ENCODE peak calls at places on chromosome 18, in eight cellular contexts. D is brain microvascular endothelial cell, J is AG10803, U is tibial artery, P is bronchial epithelial cell, Q is B cell, B is PC-3, S is kidney epithelial cell. M is an unnamed sample.

GRCh38 chr18:24514439-24514838 is 54.0 kb downstream of the HRH4 start:
- DNase-seq in D (peak), J (peak), U (no peak), P (peak), Q (no peak), B (peak), S (no peak), M (peak)

GRCh38 chr18:21853020-21853419 is 112.4 kb downstream of the MIB1 start:
- DNase-seq in D (peak), J (peak), U (no peak), P (no peak), Q (no peak), B (no peak), S (no peak), M (peak)

GRCh38 chr18:50006470-50007046 is 188.4 kb downstream of the MYO5B start:
- DNase-seq in D (no peak), J (no peak), U (no peak), P (no peak), Q (no peak), B (no peak), S (no peak), M (no peak)

GRCh38 chr18:51531496-51531895 is 334.0 kb upstream of the MEX3C start:
- DNase-seq in D (no peak), J (no peak), U (no peak), P (peak), Q (no peak), B (peak), S (peak), M (no peak)

GRCh38 chr18:23918395-23919032 is 96.0 kb upstream of the TTC39C start:
- DNase-seq in D (peak), J (peak), U (peak), P (peak), Q (peak), B (peak), S (no peak), M (peak)

GRCh38 chr18:57644540-57644939 is 22.9 kb upstream of the NARS1 start:
- DNase-seq in D (no peak), J (no peak), U (no peak), P (peak), Q (no peak), B (peak), S (no peak), M (no peak)

GRCh38 chr18:3482258-3482657 is 32.3 kb downstream of the TGIF1 start:
- DNase-seq in D (no peak), J (no peak), U (no peak), P (no peak), Q (no peak), B (no peak), S (no peak), M (no peak)

GRCh38 chr18:11246466-11246865 is 97.1 kb upstream of the PIEZO2 start:
- DNase-seq in D (peak), J (peak), U (no peak), P (no peak), Q (no peak), B (no peak), S (no peak), M (no peak)

GRCh38 chr18:36829362-36830140 is 624 bp downstream of the KIAA1328 start:
- DNase-seq in D (no peak), J (peak), U (no peak), P (peak), Q (no peak), B (peak), S (no peak), M (no peak)

GRCh38 chr18:38256366-38256765 is 690.8 kb upstream of the CELF4 start:
- DNase-seq in D (peak), J (no peak), U (no peak), P (peak), Q (no peak), B (no peak), S (peak), M (no peak)

GRCh38 chr18:55515946-55516710 is 71.9 kb downstream of the TCF4 start:
- DNase-seq in D (peak), J (peak), U (no peak), P (peak), Q (no peak), B (peak), S (no peak), M (no peak)

GRCh38 chr18:67282796-67283195 is 233.7 kb downstream of the DSEL start:
- DNase-seq in D (no peak), J (peak), U (no peak), P (no peak), Q (no peak), B (no peak), S (no peak), M (no peak)

DNA sequence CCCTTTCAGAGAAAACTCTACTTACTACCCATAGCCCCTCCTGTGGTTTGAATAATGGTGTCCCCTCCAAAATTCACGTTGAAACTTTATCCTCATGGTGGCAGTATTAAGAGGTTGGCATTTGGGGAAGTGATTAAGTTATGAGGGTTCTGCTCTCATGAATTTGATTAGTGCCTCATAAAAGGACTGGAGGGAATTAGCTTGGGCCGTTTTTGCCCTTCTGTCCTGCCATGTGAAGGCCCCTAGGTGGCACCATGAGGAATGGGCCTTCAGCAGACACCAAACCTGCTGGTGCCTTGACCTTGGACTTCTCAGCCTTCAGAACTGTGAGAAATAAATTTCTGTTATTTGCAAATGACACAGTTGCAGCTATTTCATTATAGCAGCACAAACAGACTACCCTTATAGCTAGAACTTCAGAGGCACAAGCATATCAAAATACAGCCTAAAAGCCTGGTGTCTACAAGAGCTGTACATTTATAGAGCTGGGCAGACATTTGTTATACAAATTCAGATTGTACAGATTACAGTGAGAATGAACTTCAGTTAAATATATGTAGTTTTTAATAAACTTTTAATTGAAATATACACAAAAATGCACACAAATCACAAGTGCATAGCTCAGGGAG is 2.6 kb upstream of the PTPN2 start:
- DNase-seq in D (no peak), J (peak), U (no peak), P (peak), Q (no peak), B (peak), S (no peak), M (no peak)
- TF ChIP-seq CTCF in D (peak), J (peak), U (no peak), P (peak), Q (peak), B (peak), S (peak), M (peak)

GRCh38 chr18:9952633-9953416 is 39.0 kb downstream of the VAPA start:
- DNase-seq in D (peak), J (peak), U (no peak), P (peak), Q (no peak), B (no peak), S (peak), M (no peak)

GRCh38 chr18:9950289-9951016 is 36.6 kb downstream of the VAPA start:
- DNase-seq in D (no peak), J (peak), U (no peak), P (peak), Q (no peak), B (no peak), S (peak), M (no peak)

GRCh38 chr18:9949315-9949714 is 35.5 kb downstream of the VAPA start:
- DNase-seq in D (no peak), J (no peak), U (no peak), P (no peak), Q (no peak), B (no peak), S (no peak), M (no peak)

GRCh38 chr18:9949861-9950260 is 36.0 kb downstream of the VAPA start:
- DNase-seq in D (no peak), J (no peak), U (no peak), P (no peak), Q (no peak), B (no peak), S (no peak), M (no peak)

GRCh38 chr18:9951022-9951859 is 37.4 kb downstream of the VAPA start:
- DNase-seq in D (peak), J (peak), U (no peak), P (peak), Q (no peak), B (peak), S (peak), M (no peak)
- TF ChIP-seq CTCF in D (peak), J (peak), U (peak), P (peak), Q (peak), B (peak), S (peak), M (peak)

GRCh38 chr18:35393716-35394115 is 16.6 kb upstream of the ZNF396 start:
- DNase-seq in D (no peak), J (peak), U (no peak), P (no peak), Q (no peak), B (no peak), S (no peak), M (no peak)
- TF ChIP-seq CTCF in D (no peak), J (no peak), U (no peak), P (no peak), Q (no peak), B (no peak), S (no peak), M (no peak)

DNA sequence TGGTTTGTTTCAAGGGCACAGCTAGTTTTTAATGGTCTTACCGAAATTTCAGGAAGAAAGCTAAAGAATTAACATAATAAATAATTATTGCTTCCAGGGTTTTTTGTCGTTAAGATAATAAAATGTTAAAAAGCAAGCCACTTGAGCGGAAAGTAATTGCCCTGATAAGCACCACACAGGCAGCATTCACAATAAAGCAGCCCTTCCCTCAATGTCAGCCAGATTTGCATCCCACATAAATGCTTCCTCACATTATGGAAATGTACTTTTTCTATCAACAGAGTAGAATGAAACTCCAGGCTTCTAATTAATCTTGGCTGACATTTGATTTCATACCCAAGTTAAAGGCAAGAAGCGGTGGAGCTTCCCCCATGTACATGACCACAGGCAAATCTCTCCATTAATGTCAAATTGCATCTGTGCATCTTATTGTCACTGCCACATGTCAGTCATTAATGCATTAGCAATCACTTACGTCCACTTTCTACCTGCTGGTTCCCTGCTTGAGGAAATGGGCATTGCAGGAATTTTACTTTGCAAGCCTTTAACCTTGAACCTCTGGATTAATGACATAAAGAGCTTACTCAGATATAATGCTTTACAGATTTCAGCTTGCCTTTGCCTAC is 26.2 kb downstream of the PTPRM start:
- DNase-seq in D (no peak), J (no peak), U (no peak), P (no peak), Q (no peak), B (no peak), S (no peak), M (no peak)
- TF ChIP-seq CTCF in D (no peak), J (no peak), U (no peak), P (no peak), Q (no peak), B (no peak), S (no peak), M (no peak)

DNA sequence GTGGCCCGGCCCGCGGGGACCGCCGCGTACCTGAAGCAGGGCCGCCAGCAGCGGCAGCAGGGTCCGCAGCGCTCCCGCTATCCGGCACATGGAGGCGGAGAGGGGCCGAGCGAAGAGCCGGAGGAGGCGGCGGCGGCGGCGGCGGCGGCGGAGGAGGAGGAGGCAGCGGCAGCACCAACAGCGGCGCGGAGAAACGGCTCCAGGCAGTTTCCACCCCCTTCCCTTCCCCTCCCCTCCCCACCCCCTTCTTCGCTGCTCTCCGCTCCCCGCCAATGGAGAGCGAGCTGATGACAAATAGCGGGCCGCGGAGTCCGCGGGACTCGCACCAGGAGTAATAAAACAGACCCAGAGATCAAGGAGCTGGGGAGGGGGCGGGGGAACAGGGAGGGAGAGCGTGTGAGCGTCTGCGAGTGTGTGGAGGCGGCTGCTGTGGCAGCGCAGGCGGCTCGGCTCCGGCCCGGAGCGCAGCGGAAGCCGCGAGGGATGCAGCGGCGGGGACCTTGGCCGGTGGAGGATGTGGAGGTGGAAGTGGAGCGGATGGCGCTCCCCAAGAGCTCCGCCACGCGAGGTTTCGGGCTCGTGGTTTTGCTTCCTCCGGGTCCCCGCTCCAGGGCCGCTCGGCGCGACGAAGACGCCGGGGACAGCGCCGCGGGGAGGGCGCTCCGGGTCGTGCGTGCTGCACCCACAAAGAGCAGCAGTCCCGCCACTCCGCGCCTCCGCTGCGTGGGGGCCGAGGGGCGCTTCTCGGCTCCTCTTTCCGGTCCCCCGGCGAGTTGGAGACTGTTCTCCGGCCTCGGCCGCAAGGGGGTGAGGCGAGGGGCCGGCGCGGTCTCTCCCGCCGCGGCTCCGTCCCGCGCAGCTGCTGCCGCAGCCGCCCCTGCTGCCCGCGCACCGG is at the start of gene CDH2:
- DNase-seq in D (peak), J (peak), U (no peak), P (peak), Q (no peak), B (peak), S (peak), M (peak)
- TF ChIP-seq CTCF in D (peak), J (no peak), U (no peak), P (no peak), Q (no peak), B (no peak), S (no peak), M (no peak)

DNA sequence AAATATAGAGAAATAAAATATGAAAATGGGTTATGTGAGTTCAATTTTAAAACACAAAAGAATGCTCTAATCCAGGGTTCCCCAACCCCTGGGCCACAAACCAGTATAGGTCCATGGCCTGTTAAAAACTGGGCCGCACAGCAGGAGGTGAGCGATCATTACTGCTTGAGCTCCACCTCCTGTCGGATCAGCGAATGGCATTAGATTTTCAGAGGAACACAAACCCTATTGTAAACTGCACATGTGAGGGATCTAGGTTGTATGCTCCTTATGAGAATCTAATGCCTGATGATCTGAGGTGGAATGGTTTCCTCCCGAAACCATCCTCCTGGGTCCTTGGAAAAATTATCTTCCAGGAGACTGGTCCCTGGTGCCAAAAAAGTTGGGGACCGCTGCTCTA is 34.7 kb downstream of the TTR start:
- DNase-seq in D (no peak), J (no peak), U (no peak), P (no peak), Q (no peak), B (no peak), S (no peak), M (no peak)
- TF ChIP-seq CTCF in D (peak), J (peak), U (no peak), P (no peak), Q (no peak), B (no peak), S (no peak), M (no peak)

DNA sequence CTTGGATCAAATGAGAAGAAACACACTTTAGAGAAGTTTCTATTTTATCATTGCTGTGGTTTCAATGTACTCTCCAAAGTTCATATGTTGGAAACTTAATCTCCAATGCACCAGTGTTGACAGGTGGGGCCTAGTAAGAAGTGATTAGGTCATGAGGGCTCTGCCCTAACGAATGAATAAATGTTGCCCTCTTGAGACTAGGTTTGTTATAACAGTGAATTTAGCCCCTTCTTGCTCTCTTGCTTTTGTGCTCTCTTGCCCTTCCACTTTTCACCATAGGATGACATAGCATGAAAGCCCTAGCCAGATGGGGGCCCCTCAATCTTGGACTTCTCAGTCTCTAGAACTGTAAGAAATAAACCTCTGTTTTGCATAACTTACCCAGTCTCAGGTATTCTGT is 664.8 kb downstream of the DCC start:
- DNase-seq in D (no peak), J (no peak), U (no peak), P (no peak), Q (no peak), B (peak), S (no peak), M (no peak)
- TF ChIP-seq CTCF in D (no peak), J (no peak), U (no peak), P (no peak), Q (no peak), B (no peak), S (no peak), M (no peak)

M was measured in GM13976.